ENCODE peak calls at places on chromosomes 6 and 20, in six cellular contexts. One of them, this sample, is unnamed.
A peak's percentile ranks its signal among the peaks of the same experiment; 100 is the strongest.

GRCh38 chr6:36024154-36024760 is at the start of gene SLC26A8:
- DNase-seq in A673: no peak
- DNase-seq in lower leg skin: no peak
- DNase-seq in AG09309: no peak
- DNase-seq in astrocyte of the cerebellum: no peak
- DNase-seq in mucosa of descending colon: no peak
- DNase-seq in this sample: no peak

GRCh38 chr6:159953091-159953581 is 15.7 kb upstream of the IGF2R start:
- DNase-seq in lower leg skin: no peak
- DNase-seq in astrocyte of the cerebellum: no peak
- DNase-seq in mucosa of descending colon: peak; percentile 51
- DNase-seq in AG09309: peak; percentile 68
- DNase-seq in A673: peak; percentile 90
- DNase-seq in this sample: no peak

GRCh38 chr20:14064333-14064732 is 69.0 kb downstream of the MACROD2 start:
- DNase-seq in astrocyte of the cerebellum: no peak
- DNase-seq in lower leg skin: no peak
- DNase-seq in AG09309: no peak
- DNase-seq in A673: no peak
- DNase-seq in mucosa of descending colon: no peak
- DNase-seq in this sample: no peak

GRCh38 chr6:158543606-158544185 is 16.2 kb upstream of the TMEM181 start:
- DNase-seq in A673: no peak
- DNase-seq in mucosa of descending colon: no peak
- DNase-seq in AG09309: no peak
- DNase-seq in astrocyte of the cerebellum: no peak
- DNase-seq in lower leg skin: no peak
- DNase-seq in this sample: no peak

GRCh38 chr6:104281370-104281769 is 578.3 kb downstream of the HACE1 start:
- DNase-seq in astrocyte of the cerebellum: no peak
- DNase-seq in A673: no peak
- DNase-seq in mucosa of descending colon: no peak
- DNase-seq in AG09309: no peak
- DNase-seq in lower leg skin: no peak
- DNase-seq in this sample: no peak

GRCh38 chr20:46541229-46541935 is 9.1 kb downstream of the OCSTAMP start:
- DNase-seq in mucosa of descending colon: no peak
- DNase-seq in AG09309: no peak
- DNase-seq in lower leg skin: no peak
- DNase-seq in A673: no peak
- DNase-seq in astrocyte of the cerebellum: no peak
- DNase-seq in this sample: no peak

GRCh38 chr20:51800132-51800721 is 2.1 kb downstream of the SALL4 start:
- DNase-seq in A673: peak; percentile 82
- DNase-seq in astrocyte of the cerebellum: no peak
- DNase-seq in lower leg skin: no peak
- DNase-seq in mucosa of descending colon: peak; percentile 63
- DNase-seq in AG09309: no peak
- DNase-seq in this sample: no peak

GRCh38 chr6:136503303-136503702 is 46.9 kb downstream of the MAP7 start:
- DNase-seq in mucosa of descending colon: no peak
- DNase-seq in AG09309: no peak
- DNase-seq in astrocyte of the cerebellum: no peak
- DNase-seq in lower leg skin: no peak
- DNase-seq in A673: no peak
- DNase-seq in this sample: no peak

GRCh38 chr20:22611636-22612035 is 27.3 kb upstream of the FOXA2 start:
- DNase-seq in astrocyte of the cerebellum: no peak
- DNase-seq in AG09309: no peak
- DNase-seq in mucosa of descending colon: no peak
- DNase-seq in A673: no peak
- DNase-seq in lower leg skin: no peak
- DNase-seq in this sample: no peak

GRCh38 chr20:10665791-10666190 is 8.0 kb downstream of the JAG1 start:
- DNase-seq in mucosa of descending colon: no peak
- DNase-seq in A673: no peak
- DNase-seq in astrocyte of the cerebellum: no peak
- DNase-seq in lower leg skin: no peak
- DNase-seq in AG09309: no peak
- DNase-seq in this sample: no peak

GRCh38 chr20:10666221-10667076 is 7.3 kb downstream of the JAG1 start:
- DNase-seq in astrocyte of the cerebellum: no peak
- DNase-seq in mucosa of descending colon: no peak
- DNase-seq in A673: no peak
- DNase-seq in AG09309: no peak
- DNase-seq in lower leg skin: no peak
- DNase-seq in this sample: no peak

GRCh38 chr20:10668677-10669368 is 5.0 kb downstream of the JAG1 start:
- DNase-seq in lower leg skin: no peak
- DNase-seq in mucosa of descending colon: no peak
- DNase-seq in AG09309: no peak
- DNase-seq in astrocyte of the cerebellum: no peak
- DNase-seq in A673: no peak
- DNase-seq in this sample: no peak

GRCh38 chr20:10667077-10667401 is 6.8 kb downstream of the JAG1 start:
- DNase-seq in lower leg skin: no peak
- DNase-seq in AG09309: no peak
- DNase-seq in mucosa of descending colon: no peak
- DNase-seq in A673: peak; percentile 79
- DNase-seq in astrocyte of the cerebellum: no peak
- DNase-seq in this sample: no peak

DNA sequence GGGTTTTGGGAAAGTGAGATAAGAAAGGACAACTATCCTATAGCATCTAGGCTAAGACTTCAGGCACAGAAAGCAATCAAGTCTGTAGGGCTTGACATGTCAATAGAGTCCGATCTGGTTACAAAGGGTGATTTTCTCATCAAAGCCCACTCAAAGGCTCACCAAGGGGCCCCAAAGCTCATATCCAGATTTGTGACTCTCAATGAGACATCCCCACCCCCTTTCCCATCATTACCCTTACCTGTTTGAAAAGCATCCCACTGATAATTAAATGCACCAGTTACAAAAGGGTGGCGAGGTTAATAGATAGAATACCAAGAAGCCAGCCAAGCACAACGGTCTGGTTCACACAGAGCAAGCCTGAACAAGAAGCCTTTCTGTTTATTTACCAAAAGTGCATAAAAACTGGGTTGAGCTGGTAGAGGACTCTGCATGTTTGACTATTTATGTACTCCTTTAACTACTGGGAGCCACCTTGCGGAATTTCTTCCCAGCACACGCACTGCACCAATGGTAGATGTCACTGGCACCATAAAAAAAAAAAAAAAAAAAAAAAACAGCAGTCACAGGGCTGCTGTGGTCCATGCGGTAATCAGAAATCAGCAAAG is 6.1 kb downstream of the JAG1 start:
- DNase-seq in A673: no peak
- DNase-seq in AG09309: no peak
- DNase-seq in lower leg skin: no peak
- DNase-seq in astrocyte of the cerebellum: no peak
- DNase-seq in mucosa of descending colon: no peak
- DNase-seq in this sample: no peak
- H3K4me3 ChIP-seq in A673: no peak overlapping the region
- H3K4me3 ChIP-seq in AG09309: no peak overlapping the region
- H3K4me3 ChIP-seq in lower leg skin: no peak overlapping the region
- H3K4me3 ChIP-seq in astrocyte of the cerebellum: no peak overlapping the region
- H3K4me3 ChIP-seq in mucosa of descending colon: no peak overlapping the region
- H3K4me3 ChIP-seq in this sample: no peak overlapping the region

DNA sequence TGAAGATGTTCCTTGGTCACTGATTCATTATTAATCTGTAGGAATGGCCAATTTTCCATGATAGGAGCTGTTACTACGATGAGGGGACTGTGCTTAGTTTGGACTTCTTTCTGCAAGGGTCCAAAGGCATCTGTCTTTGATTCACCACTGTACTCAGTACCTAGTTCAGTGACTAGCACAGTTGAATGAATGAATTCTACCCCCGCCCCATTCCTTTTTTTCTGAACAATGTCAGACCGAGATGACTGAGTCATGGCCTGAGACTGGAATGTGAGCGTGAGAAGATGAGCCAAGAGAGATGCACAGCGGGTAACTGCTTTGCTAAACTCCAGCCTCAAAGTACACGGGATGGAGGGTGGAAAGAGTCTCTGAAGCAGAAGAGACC is 419 bp upstream of the SNHG17 start:
- DNase-seq in astrocyte of the cerebellum: peak; percentile 74
- DNase-seq in mucosa of descending colon: no peak
- DNase-seq in lower leg skin: no peak
- DNase-seq in A673: peak; percentile 27
- DNase-seq in AG09309: peak; percentile 59
- DNase-seq in this sample: no peak
- H3K4me3 ChIP-seq in astrocyte of the cerebellum: no peak overlapping the region
- H3K4me3 ChIP-seq in mucosa of descending colon: no peak overlapping the region
- H3K4me3 ChIP-seq in lower leg skin: no peak overlapping the region
- H3K4me3 ChIP-seq in A673: peak overlapping the region; percentile 86
- H3K4me3 ChIP-seq in AG09309: no peak overlapping the region
- H3K4me3 ChIP-seq in this sample: no peak overlapping the region

DNA sequence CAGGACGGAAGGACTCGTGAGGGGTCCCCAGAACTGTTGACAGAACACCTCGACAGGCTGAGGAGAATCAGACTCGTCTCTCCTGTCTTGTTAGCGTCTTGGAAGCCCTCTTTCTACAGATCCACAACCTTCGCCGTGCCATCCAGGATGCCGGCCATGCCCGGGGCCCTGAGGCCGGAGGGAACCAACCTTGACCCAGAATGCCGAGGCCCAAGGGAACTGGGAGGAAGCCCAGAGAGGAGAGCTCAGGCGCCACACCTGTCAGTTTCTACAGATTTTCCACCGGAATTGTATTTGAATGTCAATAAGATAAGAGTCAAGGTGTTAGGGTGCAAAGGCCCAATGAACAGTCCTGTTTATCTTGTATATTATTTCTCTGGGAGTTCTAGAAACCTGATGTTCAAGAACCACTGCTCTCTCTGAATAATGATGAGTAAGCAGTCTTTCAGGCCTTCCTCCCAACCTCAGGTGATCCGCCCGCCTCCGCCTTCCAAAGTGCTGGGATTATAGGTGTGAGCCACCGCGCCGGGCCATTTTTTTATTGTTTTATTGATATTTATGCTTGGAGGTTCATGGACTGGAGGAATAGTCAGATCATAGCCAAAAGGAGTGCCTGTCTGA is 804 bp upstream of the ME1 start:
- DNase-seq in mucosa of descending colon: peak; percentile 87
- DNase-seq in AG09309: no peak
- DNase-seq in astrocyte of the cerebellum: no peak
- DNase-seq in lower leg skin: no peak
- DNase-seq in A673: no peak
- DNase-seq in this sample: no peak
- H3K4me3 ChIP-seq in mucosa of descending colon: no peak overlapping the region
- H3K4me3 ChIP-seq in AG09309: peak overlapping the region; percentile 79
- H3K4me3 ChIP-seq in astrocyte of the cerebellum: peak overlapping the region; percentile 75
- H3K4me3 ChIP-seq in lower leg skin: no peak overlapping the region
- H3K4me3 ChIP-seq in A673: peak overlapping the region; percentile 86
- H3K4me3 ChIP-seq in this sample: peak overlapping the region; percentile 68

GRCh38 chr6:169700296-169700695 is 1.5 kb downstream of the WDR27 start:
- DNase-seq in astrocyte of the cerebellum: no peak
- DNase-seq in lower leg skin: no peak
- DNase-seq in AG09309: no peak
- DNase-seq in mucosa of descending colon: no peak
- DNase-seq in A673: peak; percentile 15
- DNase-seq in this sample: no peak
- H3K4me3 ChIP-seq in astrocyte of the cerebellum: peak overlapping the region; percentile 92
- H3K4me3 ChIP-seq in lower leg skin: no peak overlapping the region
- H3K4me3 ChIP-seq in AG09309: peak overlapping the region; percentile 15
- H3K4me3 ChIP-seq in mucosa of descending colon: no peak overlapping the region
- H3K4me3 ChIP-seq in A673: peak overlapping the region; percentile 92
- H3K4me3 ChIP-seq in this sample: peak overlapping the region; percentile 14

GRCh38 chr6:18121580-18122127 is 823 bp downstream of the NHLRC1 start:
- DNase-seq in AG09309: no peak
- DNase-seq in A673: peak; percentile 7
- DNase-seq in mucosa of descending colon: no peak
- DNase-seq in astrocyte of the cerebellum: no peak
- DNase-seq in lower leg skin: no peak
- DNase-seq in this sample: no peak
- H3K4me3 ChIP-seq in AG09309: peak overlapping the region; percentile 35
- H3K4me3 ChIP-seq in A673: peak overlapping the region; percentile 51
- H3K4me3 ChIP-seq in mucosa of descending colon: no peak overlapping the region
- H3K4me3 ChIP-seq in astrocyte of the cerebellum: peak overlapping the region; percentile 42
- H3K4me3 ChIP-seq in lower leg skin: no peak overlapping the region
- H3K4me3 ChIP-seq in this sample: peak overlapping the region; percentile 64

GRCh38 chr20:16864069-16864468 is 115.9 kb downstream of the OTOR start:
- DNase-seq in astrocyte of the cerebellum: no peak
- DNase-seq in A673: peak; percentile 76
- DNase-seq in AG09309: no peak
- DNase-seq in mucosa of descending colon: no peak
- DNase-seq in lower leg skin: peak; percentile 17
- DNase-seq in this sample: no peak
- H3K4me3 ChIP-seq in astrocyte of the cerebellum: no peak overlapping the region
- H3K4me3 ChIP-seq in A673: no peak overlapping the region
- H3K4me3 ChIP-seq in AG09309: no peak overlapping the region
- H3K4me3 ChIP-seq in mucosa of descending colon: no peak overlapping the region
- H3K4me3 ChIP-seq in lower leg skin: no peak overlapping the region
- H3K4me3 ChIP-seq in this sample: no peak overlapping the region

This sample was measured in AG04450.